ENCODE peak calls at places on chromosomes 5 and 9, in seven cellular contexts. J is A549; I is Panc1; A is CD4-positive, alpha-beta T cell; Q is stomach; F is adrenal gland; T is AG09319. V is an unnamed sample.

GRCh38 chr9:68552700-68553099 is 12.0 kb upstream of the TMEM252 start:
- DNase-seq in J (peak; percentile 14), I (no peak), A (no peak), Q (no peak), F (no peak), T (no peak), V (no peak)

GRCh38 chr9:93252781-93253530 is 69.0 kb downstream of the WNK2 start:
- DNase-seq in J (no peak), I (no peak), A (no peak), Q (no peak), F (no peak), T (no peak), V (no peak)

GRCh38 chr5:172097356-172097755 is 90.7 kb downstream of the STK10 start:
- DNase-seq in J (no peak), I (no peak), A (no peak), Q (no peak), F (no peak), T (no peak), V (no peak)

GRCh38 chr5:96932026-96932425 is 3.9 kb upstream of the LNPEP start:
- DNase-seq in J (no peak), I (no peak), A (no peak), Q (no peak), F (no peak), T (no peak), V (no peak)

GRCh38 chr9:122797316-122798033 is 2.4 kb upstream of the OR1K1 start:
- DNase-seq in J (no peak), I (no peak), A (no peak), Q (no peak), F (no peak), T (no peak), V (no peak)

GRCh38 chr9:77018058-77019009 is 1.1 kb upstream of the FOXB2 start:
- DNase-seq in J (no peak), I (no peak), A (no peak), Q (no peak), F (no peak), T (no peak), V (peak; percentile 68)

GRCh38 chr5:107916731-107917725 is 246.3 kb upstream of the EFNA5 start:
- DNase-seq in J (no peak), I (no peak), A (no peak), Q (no peak), F (no peak), T (no peak), V (no peak)

GRCh38 chr9:110031511-110032173 is 176.3 kb downstream of the C9orf152 start:
- DNase-seq in J (peak; percentile 60), I (peak; percentile 70), A (no peak), Q (no peak), F (no peak), T (no peak), V (no peak)

GRCh38 chr5:74594172-74595040 is 46.1 kb downstream of the ENC1 start:
- DNase-seq in J (no peak), I (no peak), A (no peak), Q (no peak), F (no peak), T (no peak), V (no peak)

GRCh38 chr5:178364326-178364675 is 131.7 kb upstream of the PHYKPL start:
- DNase-seq in J (no peak), I (no peak), A (no peak), Q (no peak), F (no peak), T (no peak), V (no peak)

GRCh38 chr5:124668353-124669299 is 77.8 kb downstream of the ZNF608 start:
- DNase-seq in J (no peak), I (no peak), A (no peak), Q (no peak), F (no peak), T (no peak), V (no peak)

GRCh38 chr5:181241393-181241975 is 2.2 kb downstream of the RACK1 start:
- DNase-seq in J (peak; percentile 64), I (peak; percentile 95), A (no peak), Q (no peak), F (peak; percentile 58), T (no peak), V (no peak)

GRCh38 chr5:106205916-106206571 is 1464.7 kb downstream of the EFNA5 start:
- DNase-seq in J (no peak), I (no peak), A (no peak), Q (no peak), F (no peak), T (no peak), V (no peak)

GRCh38 chr5:174410716-174411512 is 313.5 kb upstream of the MSX2 start:
- DNase-seq in J (peak; percentile 16), I (no peak), A (no peak), Q (no peak), F (no peak), T (no peak), V (no peak)

GRCh38 chr5:143094087-143094511 is 309.4 kb downstream of the NR3C1 start:
- DNase-seq in J (no peak), I (no peak), A (no peak), Q (no peak), F (no peak), T (no peak), V (peak; percentile 25)
- TF ChIP-seq CTCF in J (no peak), I (no peak), A (no peak), Q (no peak), F (no peak), T (no peak), V (peak; percentile 14)

GRCh38 chr5:1208743-1209551 is 7.6 kb downstream of the SLC6A19 start:
- DNase-seq in J (peak; percentile 40), I (no peak), A (no peak), Q (peak; percentile 38), F (no peak), T (no peak), V (no peak)
- TF ChIP-seq CTCF in J (peak; percentile 63), I (peak; percentile 93), A (no peak), Q (no peak), F (no peak), T (peak; percentile 38), V (no peak)

GRCh38 chr5:10559151-10559550 is 4.7 kb upstream of the ANKRD33B start:
- DNase-seq in J (no peak), I (no peak), A (no peak), Q (no peak), F (no peak), T (no peak), V (no peak)

GRCh38 chr5:10555134-10555733 is 8.6 kb upstream of the ANKRD33B start:
- DNase-seq in J (peak; percentile 94), I (no peak), A (no peak), Q (no peak), F (no peak), T (no peak), V (no peak)

GRCh38 chr5:10556331-10556807 is 7.5 kb upstream of the ANKRD33B start:
- DNase-seq in J (peak; percentile 87), I (peak; percentile 48), A (no peak), Q (no peak), F (no peak), T (no peak), V (no peak)

GRCh38 chr5:10557747-10558295 is 6.0 kb upstream of the ANKRD33B start:
- DNase-seq in J (peak; percentile 82), I (no peak), A (no peak), Q (no peak), F (no peak), T (no peak), V (no peak)

DNA sequence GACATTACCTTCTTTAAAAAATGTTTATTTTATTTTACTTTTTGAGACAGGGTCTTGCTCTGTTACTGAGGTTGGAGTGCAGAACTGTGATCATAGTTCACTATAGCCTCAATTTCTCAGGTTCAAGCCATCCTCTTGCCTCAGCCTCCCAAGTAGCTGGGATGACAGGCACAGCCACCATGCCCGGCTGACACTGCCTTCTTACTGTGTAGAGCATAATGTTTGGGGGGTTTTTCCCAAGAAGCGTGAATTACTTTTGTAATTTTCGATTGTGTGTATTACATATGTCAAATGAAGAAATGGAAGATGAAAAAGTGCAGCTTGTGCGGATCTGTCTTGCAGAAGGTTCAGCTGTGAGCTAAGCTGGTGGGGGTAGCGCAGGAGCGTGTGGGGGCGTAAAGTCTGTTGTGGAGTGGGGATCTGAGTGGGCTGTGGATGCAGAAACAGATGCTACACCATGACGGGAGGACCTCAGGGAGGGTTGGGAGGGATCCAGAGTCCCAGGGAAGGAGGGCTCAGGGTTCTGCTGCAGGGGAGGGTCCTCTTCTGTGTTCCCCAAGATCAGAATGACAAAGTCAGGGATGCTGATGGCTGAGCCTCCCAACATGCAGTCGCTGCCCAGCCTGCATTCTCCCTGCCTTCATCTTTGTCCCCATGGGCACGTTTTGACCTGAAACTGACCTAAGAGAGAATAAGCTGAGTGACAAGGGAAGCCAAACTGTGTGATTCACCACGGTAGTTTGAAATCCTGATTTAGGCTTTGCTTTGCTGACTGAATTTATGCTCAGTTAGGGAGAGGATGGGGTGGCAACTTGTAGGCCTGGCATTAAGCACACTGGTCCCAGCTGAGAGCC is 6.8 kb upstream of the ANKRD33B start:
- DNase-seq in J (peak; percentile 69), I (no peak), A (no peak), Q (no peak), F (no peak), T (no peak), V (no peak)
- TF ChIP-seq CTCF in J (no peak), I (no peak), A (no peak), Q (no peak), F (no peak), T (no peak), V (no peak)

GRCh38 chr5:14663734-14664269 is 716 bp upstream of the OTULIN start:
- DNase-seq in J (no peak), I (no peak), A (no peak), Q (no peak), F (peak; percentile 26), T (no peak), V (no peak)

GRCh38 chr5:14665110-14665822 is 748 bp downstream of the OTULIN start:
- DNase-seq in J (peak; percentile 29), I (no peak), A (no peak), Q (peak; percentile 45), F (peak; percentile 49), T (no peak), V (no peak)

GRCh38 chr5:14665949-14666741 is 1.6 kb downstream of the OTULIN start:
- DNase-seq in J (peak; percentile 17), I (no peak), A (peak; percentile 35), Q (no peak), F (no peak), T (no peak), V (no peak)

GRCh38 chr5:14662721-14663120 is 1.8 kb upstream of the OTULIN start:
- DNase-seq in J (no peak), I (no peak), A (no peak), Q (no peak), F (no peak), T (no peak), V (no peak)

DNA sequence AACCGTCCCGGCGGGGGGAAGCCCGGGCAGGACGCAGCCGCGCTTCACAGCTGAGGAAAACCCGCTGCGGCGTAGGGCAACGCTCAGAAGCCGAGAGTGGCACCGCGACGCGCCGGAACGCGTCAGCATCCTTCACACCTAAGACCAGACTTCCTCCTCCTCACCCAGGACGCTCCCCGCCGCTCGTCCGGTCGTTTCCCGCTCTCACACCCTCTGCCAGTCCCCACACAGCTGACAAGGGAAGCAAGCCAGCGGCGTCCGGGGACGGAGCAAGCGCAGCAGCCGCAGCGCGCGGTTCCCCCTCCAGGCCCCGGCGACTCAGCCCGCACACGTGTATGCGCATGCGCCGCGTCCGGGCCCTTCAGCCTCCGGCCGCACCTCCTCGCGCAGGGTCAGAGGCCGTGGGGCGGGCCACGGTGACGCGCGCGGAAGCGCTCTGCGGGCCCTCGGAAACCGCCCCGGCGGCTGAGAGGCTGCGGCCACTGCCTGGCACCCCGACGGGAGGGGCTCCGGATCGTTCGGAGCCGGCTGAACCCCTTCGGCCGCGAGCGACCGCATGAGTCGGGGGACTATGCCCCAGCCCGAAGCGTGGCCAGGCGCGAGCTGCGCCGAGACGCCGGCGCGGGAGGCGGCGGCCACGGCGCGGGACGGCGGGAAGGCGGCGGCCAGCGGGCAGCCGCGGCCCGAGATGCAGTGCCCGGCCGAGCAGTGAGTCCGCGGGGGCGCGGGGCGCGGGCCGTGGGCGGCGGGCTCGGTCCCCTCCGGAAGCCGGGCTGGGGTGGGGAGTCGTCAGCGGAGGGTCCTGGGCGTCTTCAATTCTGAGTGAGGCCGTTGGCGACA is at the start of gene OTULIN:
- DNase-seq in J (peak; percentile 91), I (peak; percentile 61), A (peak; percentile 68), Q (peak; percentile 90), F (peak; percentile 91), T (peak; percentile 70), V (peak; percentile 81)
- TF ChIP-seq CTCF in J (no peak), I (no peak), A (no peak), Q (no peak), F (no peak), T (no peak), V (no peak)